ENCODE peak calls at places on chromosome 17, in ten cellular contexts. One of them, this sample, is unnamed.

GRCh38 chr17:68513932-68514331 is 1.7 kb downstream of the PRKAR1A start:
- DNase-seq in stomach: no peak
- DNase-seq in uterus: no peak
- DNase-seq in tibial nerve: no peak
- DNase-seq in spleen: no peak
- DNase-seq in breast epithelium: no peak
- DNase-seq in ovary: no peak
- DNase-seq in heart left ventricle: no peak
- DNase-seq in prostate gland: no peak
- DNase-seq in right lobe of liver: no peak
- DNase-seq in this sample: no peak

GRCh38 chr17:30717290-30718098 is 107.0 kb downstream of the CRLF3 start:
- DNase-seq in spleen: peak; percentile 40
- DNase-seq in tibial nerve: no peak
- DNase-seq in ovary: peak; percentile 12
- DNase-seq in prostate gland: no peak
- DNase-seq in breast epithelium: no peak
- DNase-seq in uterus: no peak
- DNase-seq in stomach: no peak
- DNase-seq in heart left ventricle: no peak
- DNase-seq in right lobe of liver: peak; percentile 7
- DNase-seq in this sample: no peak

GRCh38 chr17:44932096-44932495 is 15.5 kb downstream of the KIF18B start:
- DNase-seq in spleen: peak; percentile 35
- DNase-seq in breast epithelium: no peak
- DNase-seq in prostate gland: no peak
- DNase-seq in tibial nerve: no peak
- DNase-seq in heart left ventricle: no peak
- DNase-seq in uterus: no peak
- DNase-seq in ovary: no peak
- DNase-seq in right lobe of liver: peak; percentile 29
- DNase-seq in stomach: no peak
- DNase-seq in this sample: no peak

GRCh38 chr17:17156107-17156506 is 50.0 kb downstream of the PLD6 start:
- DNase-seq in uterus: no peak
- DNase-seq in breast epithelium: peak; percentile 46
- DNase-seq in prostate gland: peak; percentile 27
- DNase-seq in ovary: no peak
- DNase-seq in right lobe of liver: no peak
- DNase-seq in tibial nerve: no peak
- DNase-seq in spleen: no peak
- DNase-seq in stomach: no peak
- DNase-seq in heart left ventricle: no peak
- DNase-seq in this sample: no peak

GRCh38 chr17:80866050-80866793 is 125.4 kb upstream of the CHMP6 start:
- DNase-seq in spleen: peak; percentile 79
- DNase-seq in stomach: peak; percentile 62
- DNase-seq in heart left ventricle: peak; percentile 49
- DNase-seq in tibial nerve: peak; percentile 62
- DNase-seq in breast epithelium: peak; percentile 45
- DNase-seq in right lobe of liver: peak; percentile 67
- DNase-seq in prostate gland: peak; percentile 44
- DNase-seq in ovary: peak; percentile 64
- DNase-seq in uterus: peak; percentile 81
- DNase-seq in this sample: peak; percentile 70

GRCh38 chr17:78751447-78752067 is 30.5 kb downstream of the CYTH1 start:
- DNase-seq in ovary: no peak
- DNase-seq in tibial nerve: no peak
- DNase-seq in heart left ventricle: no peak
- DNase-seq in spleen: no peak
- DNase-seq in stomach: no peak
- DNase-seq in breast epithelium: no peak
- DNase-seq in uterus: no peak
- DNase-seq in prostate gland: no peak
- DNase-seq in right lobe of liver: no peak
- DNase-seq in this sample: no peak

GRCh38 chr17:78541488-78542237 is 35.5 kb downstream of the DNAH17 start:
- DNase-seq in tibial nerve: no peak
- DNase-seq in heart left ventricle: no peak
- DNase-seq in right lobe of liver: no peak
- DNase-seq in breast epithelium: no peak
- DNase-seq in prostate gland: no peak
- DNase-seq in stomach: no peak
- DNase-seq in uterus: no peak
- DNase-seq in ovary: no peak
- DNase-seq in spleen: peak; percentile 56
- DNase-seq in this sample: no peak

GRCh38 chr17:50636145-50636803 is 1.6 kb downstream of the ABCC3 start:
- DNase-seq in breast epithelium: no peak
- DNase-seq in stomach: peak; percentile 56
- DNase-seq in right lobe of liver: peak; percentile 79
- DNase-seq in uterus: no peak
- DNase-seq in ovary: peak; percentile 10
- DNase-seq in spleen: no peak
- DNase-seq in heart left ventricle: no peak
- DNase-seq in prostate gland: no peak
- DNase-seq in tibial nerve: no peak
- DNase-seq in this sample: no peak

GRCh38 chr17:83055911-83056582 is 23.4 kb upstream of the METRNL start:
- DNase-seq in prostate gland: no peak
- DNase-seq in ovary: no peak
- DNase-seq in stomach: peak; percentile 21
- DNase-seq in uterus: peak; percentile 45
- DNase-seq in tibial nerve: peak; percentile 9
- DNase-seq in spleen: peak; percentile 53
- DNase-seq in breast epithelium: no peak
- DNase-seq in heart left ventricle: peak; percentile 41
- DNase-seq in right lobe of liver: no peak
- DNase-seq in this sample: no peak

GRCh38 chr17:82103588-82104451 is 5.8 kb upstream of the FASN start:
- DNase-seq in prostate gland: peak; percentile 93
- DNase-seq in uterus: peak; percentile 74
- DNase-seq in ovary: peak; percentile 80
- DNase-seq in right lobe of liver: peak; percentile 96
- DNase-seq in breast epithelium: peak; percentile 84
- DNase-seq in spleen: no peak
- DNase-seq in stomach: peak; percentile 89
- DNase-seq in heart left ventricle: no peak
- DNase-seq in tibial nerve: peak; percentile 82
- DNase-seq in this sample: peak; percentile 83

GRCh38 chr17:16923097-16923903 is 48.6 kb downstream of the TNFRSF13B start:
- DNase-seq in stomach: peak; percentile 25
- DNase-seq in prostate gland: no peak
- DNase-seq in heart left ventricle: no peak
- DNase-seq in right lobe of liver: no peak
- DNase-seq in spleen: peak; percentile 65
- DNase-seq in uterus: no peak
- DNase-seq in tibial nerve: peak; percentile 6
- DNase-seq in breast epithelium: no peak
- DNase-seq in ovary: no peak
- DNase-seq in this sample: peak; percentile 95

GRCh38 chr17:27760069-27760885 is 40.1 kb downstream of the NOS2 start:
- DNase-seq in right lobe of liver: peak; percentile 74
- DNase-seq in breast epithelium: peak; percentile 26
- DNase-seq in prostate gland: peak; percentile 39
- DNase-seq in spleen: peak; percentile 91
- DNase-seq in ovary: peak; percentile 73
- DNase-seq in stomach: peak; percentile 79
- DNase-seq in heart left ventricle: peak; percentile 46
- DNase-seq in tibial nerve: peak; percentile 49
- DNase-seq in uterus: peak; percentile 52
- DNase-seq in this sample: peak; percentile 81

DNA sequence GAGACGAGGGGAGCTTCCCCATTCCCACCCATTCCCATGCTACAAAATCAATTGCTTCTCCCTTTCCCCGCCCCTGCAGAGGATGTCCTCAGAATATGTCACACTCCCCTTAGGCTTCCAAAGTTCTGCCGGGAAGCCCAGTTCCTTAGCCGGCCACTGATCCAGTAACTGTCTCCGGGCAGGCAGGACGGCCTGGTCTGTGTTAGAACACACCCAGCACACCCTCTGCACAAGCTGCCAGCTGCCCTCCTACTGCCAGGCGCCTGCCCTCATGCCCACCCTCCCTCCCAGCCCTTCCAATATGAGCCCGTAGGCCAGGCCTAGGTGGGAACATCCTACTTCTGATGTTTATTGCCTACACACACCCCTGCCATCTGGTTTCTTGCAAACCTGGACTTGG is 31.1 kb downstream of the SGSM2 start:
- DNase-seq in uterus: no peak
- DNase-seq in spleen: no peak
- DNase-seq in prostate gland: no peak
- DNase-seq in heart left ventricle: peak; percentile 39
- DNase-seq in stomach: no peak
- DNase-seq in right lobe of liver: no peak
- DNase-seq in breast epithelium: no peak
- DNase-seq in tibial nerve: no peak
- DNase-seq in ovary: no peak
- DNase-seq in this sample: no peak
- H3K36me3 ChIP-seq in uterus: no peaks in the 10 kb centered on the region
- H3K36me3 ChIP-seq in spleen: peaks cover 26% of the 10 kb centered on the region
- H3K36me3 ChIP-seq in prostate gland: peaks cover 6% of the 10 kb centered on the region
- H3K36me3 ChIP-seq in heart left ventricle: peaks cover 54% of the 10 kb centered on the region
- H3K36me3 ChIP-seq in stomach: peaks cover 76% of the 10 kb centered on the region
- H3K36me3 ChIP-seq in right lobe of liver: no peaks in the 10 kb centered on the region
- H3K36me3 ChIP-seq in breast epithelium: no peaks in the 10 kb centered on the region
- H3K36me3 ChIP-seq in tibial nerve: no peaks in the 10 kb centered on the region
- H3K36me3 ChIP-seq in ovary: no peaks in the 10 kb centered on the region
- H3K36me3 ChIP-seq in this sample: no peaks in the 10 kb centered on the region

GRCh38 chr17:43720311-43721060 is 38.1 kb downstream of the SOST start:
- DNase-seq in tibial nerve: peak; percentile 54
- DNase-seq in stomach: peak; percentile 78
- DNase-seq in right lobe of liver: peak; percentile 84
- DNase-seq in heart left ventricle: peak; percentile 87
- DNase-seq in ovary: peak; percentile 75
- DNase-seq in prostate gland: peak; percentile 57
- DNase-seq in spleen: peak; percentile 96
- DNase-seq in uterus: peak; percentile 78
- DNase-seq in breast epithelium: peak; percentile 60
- DNase-seq in this sample: peak; percentile 75
- TF ChIP-seq POLR2A in tibial nerve: peak; percentile 31
- TF ChIP-seq POLR2A in stomach: no peak
- TF ChIP-seq POLR2A in right lobe of liver: peak; percentile 78
- TF ChIP-seq POLR2A in heart left ventricle: peak; percentile 66
- TF ChIP-seq POLR2A in ovary: peak; percentile 32
- TF ChIP-seq POLR2A in prostate gland: peak; percentile 51
- TF ChIP-seq POLR2A in spleen: peak; percentile 52
- TF ChIP-seq POLR2A in uterus: peak; percentile 68
- TF ChIP-seq POLR2A in breast epithelium: no peak
- TF ChIP-seq POLR2A in this sample: peak; percentile 60

DNA sequence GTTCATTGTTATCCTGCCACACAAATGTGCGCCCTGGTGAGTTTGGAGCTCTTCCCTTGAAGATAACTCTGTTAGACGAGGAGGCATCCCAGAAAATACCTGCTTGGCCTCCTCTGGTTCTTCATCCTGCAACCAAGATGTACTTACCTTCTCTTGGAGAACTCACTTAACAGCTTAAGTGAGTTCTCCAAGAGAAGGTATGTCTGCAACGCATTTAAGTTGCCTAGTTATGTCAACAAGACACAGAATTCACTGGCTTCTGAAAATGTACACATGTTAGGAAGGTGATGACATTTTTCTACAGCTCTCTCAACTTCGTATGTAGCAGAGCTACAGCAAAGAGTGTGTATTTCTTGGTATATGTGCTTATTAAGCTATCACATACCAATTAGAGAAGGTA is 78.6 kb upstream of the NOG start:
- DNase-seq in right lobe of liver: no peak
- DNase-seq in stomach: no peak
- DNase-seq in prostate gland: no peak
- DNase-seq in spleen: no peak
- DNase-seq in heart left ventricle: no peak
- DNase-seq in breast epithelium: no peak
- DNase-seq in tibial nerve: no peak
- DNase-seq in ovary: no peak
- DNase-seq in uterus: no peak
- DNase-seq in this sample: no peak
- H3K27me3 ChIP-seq in right lobe of liver: no peaks in the 10 kb centered on the region
- H3K27me3 ChIP-seq in stomach: peaks cover 5% of the 10 kb centered on the region
- H3K27me3 ChIP-seq in prostate gland: no peaks in the 10 kb centered on the region
- H3K27me3 ChIP-seq in spleen: no peaks in the 10 kb centered on the region
- H3K27me3 ChIP-seq in heart left ventricle: no peaks in the 10 kb centered on the region
- H3K27me3 ChIP-seq in breast epithelium: no peaks in the 10 kb centered on the region
- H3K27me3 ChIP-seq in tibial nerve: no peaks in the 10 kb centered on the region
- H3K27me3 ChIP-seq in ovary: no peaks in the 10 kb centered on the region
- H3K27me3 ChIP-seq in uterus: no peaks in the 10 kb centered on the region
- H3K27me3 ChIP-seq in this sample: no peaks in the 10 kb centered on the region

GRCh38 chr17:4394208-4395110 is 28.0 kb upstream of the UBE2G1 start:
- DNase-seq in breast epithelium: peak; percentile 43
- DNase-seq in prostate gland: peak; percentile 45
- DNase-seq in uterus: no peak
- DNase-seq in spleen: no peak
- DNase-seq in ovary: no peak
- DNase-seq in tibial nerve: no peak
- DNase-seq in right lobe of liver: no peak
- DNase-seq in heart left ventricle: no peak
- DNase-seq in stomach: no peak
- DNase-seq in this sample: no peak
- H3K36me3 ChIP-seq in breast epithelium: no peaks in the 10 kb centered on the region
- H3K36me3 ChIP-seq in prostate gland: no peaks in the 10 kb centered on the region
- H3K36me3 ChIP-seq in uterus: no peaks in the 10 kb centered on the region
- H3K36me3 ChIP-seq in spleen: no peaks in the 10 kb centered on the region
- H3K36me3 ChIP-seq in ovary: no peaks in the 10 kb centered on the region
- H3K36me3 ChIP-seq in tibial nerve: no peaks in the 10 kb centered on the region
- H3K36me3 ChIP-seq in right lobe of liver: no peaks in the 10 kb centered on the region
- H3K36me3 ChIP-seq in heart left ventricle: no peaks in the 10 kb centered on the region
- H3K36me3 ChIP-seq in stomach: no peaks in the 10 kb centered on the region
- H3K36me3 ChIP-seq in this sample: no peaks in the 10 kb centered on the region

DNA sequence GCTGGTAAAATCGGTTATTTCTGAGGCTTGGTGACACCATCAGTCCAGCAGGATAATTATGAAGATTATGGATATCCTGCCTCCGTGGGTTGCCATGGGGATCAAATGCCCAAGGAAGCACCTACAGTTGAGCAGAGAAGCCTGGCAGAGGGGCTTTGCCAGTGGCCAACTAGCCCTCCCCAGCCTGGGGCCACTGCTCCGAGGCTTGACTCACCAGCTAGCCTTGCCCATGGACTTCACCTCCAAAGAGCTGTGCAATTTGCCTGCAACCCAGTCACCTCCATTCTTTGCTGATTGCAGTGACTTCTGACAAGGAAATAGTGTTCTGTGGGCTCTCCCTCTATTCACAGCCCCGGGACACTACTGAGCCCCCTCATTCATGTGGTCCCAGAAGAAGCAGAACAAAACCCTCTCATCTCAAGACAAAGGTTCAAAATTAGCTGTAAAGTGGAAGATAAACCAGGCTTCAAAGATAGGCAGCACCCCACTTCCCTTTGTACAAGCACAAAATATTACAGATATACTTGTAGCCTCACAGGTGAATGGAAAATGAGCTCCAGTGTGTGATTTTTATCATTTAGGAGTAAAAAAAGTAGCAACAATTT is 1.6 kb downstream of the PECAM1 start:
- DNase-seq in prostate gland: no peak
- DNase-seq in tibial nerve: no peak
- DNase-seq in right lobe of liver: peak; percentile 29
- DNase-seq in heart left ventricle: no peak
- DNase-seq in spleen: no peak
- DNase-seq in ovary: no peak
- DNase-seq in stomach: no peak
- DNase-seq in uterus: no peak
- DNase-seq in breast epithelium: no peak
- DNase-seq in this sample: no peak
- TF ChIP-seq POLR2A in prostate gland: no peak
- TF ChIP-seq POLR2A in tibial nerve: no peak
- TF ChIP-seq POLR2A in right lobe of liver: no peak
- TF ChIP-seq POLR2A in heart left ventricle: no peak
- TF ChIP-seq POLR2A in spleen: no peak
- TF ChIP-seq POLR2A in ovary: no peak
- TF ChIP-seq POLR2A in stomach: no peak
- TF ChIP-seq POLR2A in uterus: no peak
- TF ChIP-seq POLR2A in breast epithelium: no peak
- TF ChIP-seq POLR2A in this sample: no peak

This sample was measured in body of pancreas.